ENCODE peak calls at places on chromosomes 13 and 19, in four cellular contexts. B, V, U and H are unnamed samples. For H3K4me1, the result is how much of the 10 kb centered on the place peaks cover.

GRCh38 chr19:5369962-5370367 is 29.4 kb upstream of the PTPRS start:
- DNase-seq in V (peak), U (no peak), B (peak), H (peak)

GRCh38 chr13:111632906-111633305 is 312.5 kb downstream of the TEX29 start:
- DNase-seq in B (no peak), V (no peak), U (no peak), H (peak)

GRCh38 chr13:43272866-43273265 is 249.5 kb downstream of the DNAJC15 start:
- DNase-seq in B (no peak), U (peak), V (no peak), H (no peak)

GRCh38 chr13:25733061-25733491 is 318.7 kb downstream of the SHISA2 start:
- DNase-seq in V (no peak), B (no peak), U (peak), H (no peak)

GRCh38 chr19:41554902-41555301 is 21.1 kb upstream of the CEACAM21 start:
- DNase-seq in B (no peak), V (no peak), U (no peak), H (no peak)

GRCh38 chr13:96020155-96020575 is 33.0 kb downstream of the UGGT2 start:
- DNase-seq in B (peak), U (no peak), V (no peak), H (no peak)

GRCh38 chr13:56893843-56894242 is 246.9 kb upstream of the PRR20A start:
- DNase-seq in V (no peak), U (no peak), B (no peak), H (no peak)

GRCh38 chr19:16527971-16528521 is 14.2 kb downstream of the CHERP start:
- DNase-seq in U (no peak), V (no peak), B (no peak), H (no peak)

GRCh38 chr19:32816555-32817099 is 52.9 kb downstream of the SLC7A9 start:
- DNase-seq in U (no peak), V (no peak), B (no peak), H (no peak)

GRCh38 chr19:56120371-56121179 is 520 bp downstream of the ZNF787 start:
- DNase-seq in B (peak), V (peak), U (no peak), H (peak)

GRCh38 chr13:32175943-32176342 is 139.2 kb downstream of the ZAR1L start:
- DNase-seq in V (no peak), B (no peak), U (no peak), H (no peak)

GRCh38 chr19:10408511-10409291 is 5.4 kb upstream of the CDC37 start:
- DNase-seq in B (no peak), V (no peak), U (no peak), H (no peak)

GRCh38 chr13:23644527-23644926 is 74.3 kb downstream of the TNFRSF19 start:
- DNase-seq in U (no peak), B (no peak), V (no peak), H (no peak)

GRCh38 chr19:33394723-33395560 is 21.4 kb downstream of the CEBPG start:
- DNase-seq in B (no peak), U (no peak), V (peak), H (no peak)

GRCh38 chr19:10432736-10433130 is 12.4 kb downstream of the PDE4A start:
- DNase-seq in V (no peak), U (no peak), B (no peak), H (no peak)

DNA sequence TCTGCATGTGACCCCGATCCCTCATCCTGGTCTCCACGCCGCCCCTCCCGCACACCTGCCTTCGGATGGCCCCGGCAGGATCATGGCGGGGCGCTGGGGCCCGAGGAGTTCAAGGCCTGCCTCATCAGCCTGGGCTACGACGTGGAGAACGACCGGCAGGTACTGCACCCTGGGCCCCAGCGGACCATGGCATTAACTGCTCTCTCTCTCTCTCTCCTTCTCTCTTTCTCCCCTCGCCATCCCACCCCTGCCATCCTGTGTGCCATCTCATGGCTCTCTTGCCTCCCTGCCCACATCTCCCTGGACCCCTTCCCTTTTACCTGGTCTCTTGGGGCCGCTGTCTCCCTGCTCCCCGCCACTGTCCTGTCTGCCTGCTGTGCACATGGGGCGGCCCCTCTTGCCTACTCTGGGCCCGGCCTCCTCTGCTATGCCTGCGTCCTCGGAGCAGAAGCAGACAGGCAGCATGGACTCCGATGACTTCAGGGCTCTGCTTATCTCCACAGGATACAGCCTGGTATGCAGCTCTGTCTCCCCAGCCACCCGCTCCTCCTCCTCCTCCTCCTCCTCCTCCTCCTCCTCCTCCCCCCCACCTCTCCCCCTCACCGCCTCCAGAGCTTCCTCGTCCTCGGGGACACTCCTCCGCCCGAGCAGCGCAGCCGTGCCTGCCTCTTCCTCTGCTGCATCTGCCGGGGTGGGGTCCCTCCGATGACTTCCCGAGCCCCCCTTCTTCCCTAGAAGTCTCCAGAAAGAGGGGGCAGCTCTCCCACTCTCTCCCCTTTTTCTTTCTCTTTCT is 16.2 kb downstream of the CAPN12 start:
- DNase-seq in U (no peak), B (peak), V (peak), H (peak)
- H3K4me1 ChIP-seq in U (under half), B (under half), V (under half), H (under half)

DNA sequence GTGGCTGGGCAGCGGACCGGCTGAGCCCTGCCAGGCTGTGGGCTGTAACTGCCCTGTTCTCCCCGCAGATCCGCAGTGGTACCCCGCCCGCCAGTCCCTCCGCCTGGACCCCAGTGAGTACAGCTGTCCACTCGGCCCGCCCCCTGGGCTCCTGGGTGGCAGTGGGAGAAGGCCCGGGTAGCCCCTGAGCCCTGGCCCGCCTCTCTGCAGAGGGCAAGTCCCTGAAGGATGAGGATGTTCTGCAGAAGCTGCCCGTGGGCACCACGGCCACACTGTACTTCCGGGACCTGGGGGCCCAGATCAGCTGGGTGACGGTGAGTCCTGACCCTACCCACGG is 8.3 kb downstream of the NDUFB7 start:
- DNase-seq in V (no peak), B (no peak), U (no peak), H (no peak)
- H3K27ac ChIP-seq in V (no peak), B (no peak), U (no peak), H (no peak)

GRCh38 chr13:19633340-19634128 is at the start of gene MPHOSPH8:
- DNase-seq in B (peak), V (peak), U (peak), H (peak)
- TF ChIP-seq POLR2A in B (peak), V (peak), U (peak), H (peak)

GRCh38 chr19:4066176-4066606 is 508 bp downstream of the ZBTB7A start:
- DNase-seq in V (no peak), B (peak), U (no peak), H (no peak)
- H3K4me1 ChIP-seq in V (under half), B (under half), U (half or more), H (under half)

GRCh38 chr19:53082929-53083328 is 20.3 kb downstream of the ZNF160 start:
- DNase-seq in U (no peak), V (no peak), B (no peak), H (no peak)

GRCh38 chr19:53091413-53091812 is 11.8 kb downstream of the ZNF160 start:
- DNase-seq in U (no peak), B (no peak), V (no peak), H (no peak)

GRCh38 chr19:53088091-53088490 is 15.1 kb downstream of the ZNF160 start:
- DNase-seq in V (no peak), B (no peak), U (no peak), H (no peak)

GRCh38 chr19:53085496-53085895 is 17.7 kb downstream of the ZNF160 start:
- DNase-seq in B (no peak), U (no peak), V (no peak), H (no peak)

GRCh38 chr19:53086949-53087348 is 16.3 kb downstream of the ZNF160 start:
- DNase-seq in U (no peak), B (no peak), V (peak), H (peak)
- H3K27ac ChIP-seq in U (peak), B (no peak), V (peak), H (peak)

DNA sequence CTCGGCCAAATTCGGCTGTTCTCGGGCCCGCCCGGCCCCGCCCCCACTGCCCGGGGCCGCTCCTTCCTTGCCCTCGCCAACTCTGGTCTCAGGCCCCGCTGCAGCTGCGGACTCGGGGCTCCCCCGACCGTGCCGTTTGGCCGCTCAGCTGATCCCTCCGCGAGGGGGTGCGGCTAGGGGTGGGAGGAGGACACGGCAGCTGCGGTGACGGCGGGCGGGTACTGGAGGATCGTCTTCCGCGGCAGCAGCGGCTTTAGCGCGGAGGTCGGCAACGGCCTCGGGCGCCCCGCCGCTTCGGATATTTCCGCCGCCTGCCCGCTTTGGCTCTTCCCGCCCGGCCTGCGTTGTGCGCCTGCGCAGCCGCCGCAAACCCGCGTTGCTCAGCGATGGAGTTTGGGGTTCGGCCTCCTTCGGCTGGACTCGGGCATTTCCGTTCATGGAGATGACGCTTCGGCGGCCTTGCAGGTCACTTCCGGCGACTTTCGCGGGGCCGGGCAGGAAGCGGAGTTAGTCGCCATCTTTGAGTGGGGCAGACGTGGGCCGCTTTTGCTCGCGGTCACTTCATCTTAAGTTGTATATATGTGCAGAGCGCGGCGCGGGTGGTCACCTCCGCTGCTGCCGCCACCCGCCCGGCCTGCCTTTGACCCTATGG is 338 bp upstream of the UBE2M start:
- DNase-seq in V (peak), B (peak), U (peak), H (peak)
- TF ChIP-seq POLR2A in V (no peak), B (peak), U (no peak), H (peak)